ENCODE peak calls at places on chromosomes 16 and 17, in six cellular contexts. C, F, O, H, I and Z are unnamed samples.

GRCh38 chr16:19851476-19851875 is 33.2 kb downstream of the GPRC5B start:
- DNase-seq in C (peak), F (no peak), O (no peak), H (no peak), I (no peak), Z (peak)

GRCh38 chr17:61461967-61462733 is 9.9 kb downstream of the TBX4 start:
- DNase-seq in C (peak), F (no peak), O (peak), H (no peak), I (no peak), Z (no peak)

GRCh38 chr17:27540300-27541105 is 84.3 kb downstream of the KSR1 start:
- DNase-seq in C (peak), F (peak), O (no peak), H (peak), I (peak), Z (peak)

GRCh38 chr16:85579199-85579598 is 33.9 kb upstream of the GSE1 start:
- DNase-seq in C (no peak), F (no peak), O (peak), H (no peak), I (no peak), Z (no peak)

GRCh38 chr17:75090871-75091854 is 3.4 kb downstream of the SLC16A5 start:
- DNase-seq in C (no peak), F (no peak), O (no peak), H (no peak), I (no peak), Z (no peak)

GRCh38 chr17:17375826-17376225 is 72.7 kb downstream of the NT5M start:
- DNase-seq in C (no peak), F (no peak), O (no peak), H (no peak), I (no peak), Z (no peak)

GRCh38 chr17:41168121-41168520 is at the start of gene KRTAP4-3:
- DNase-seq in C (no peak), F (no peak), O (no peak), H (no peak), I (no peak), Z (no peak)

GRCh38 chr16:67184453-67185002 is 765 bp upstream of the MATCAP1 start:
- DNase-seq in C (no peak), F (no peak), O (peak), H (no peak), I (no peak), Z (no peak)

GRCh38 chr16:81562926-81563325 is 118.3 kb downstream of the CMIP start:
- DNase-seq in C (no peak), F (peak), O (no peak), H (no peak), I (no peak), Z (no peak)

GRCh38 chr17:60435244-60436170 is 13.2 kb downstream of the CHCT1 start:
- DNase-seq in C (peak), F (no peak), O (peak), H (peak), I (peak), Z (peak)

GRCh38 chr17:9468532-9468931 is 107.1 kb downstream of the STX8 start:
- DNase-seq in C (no peak), F (no peak), O (no peak), H (no peak), I (no peak), Z (no peak)

DNA sequence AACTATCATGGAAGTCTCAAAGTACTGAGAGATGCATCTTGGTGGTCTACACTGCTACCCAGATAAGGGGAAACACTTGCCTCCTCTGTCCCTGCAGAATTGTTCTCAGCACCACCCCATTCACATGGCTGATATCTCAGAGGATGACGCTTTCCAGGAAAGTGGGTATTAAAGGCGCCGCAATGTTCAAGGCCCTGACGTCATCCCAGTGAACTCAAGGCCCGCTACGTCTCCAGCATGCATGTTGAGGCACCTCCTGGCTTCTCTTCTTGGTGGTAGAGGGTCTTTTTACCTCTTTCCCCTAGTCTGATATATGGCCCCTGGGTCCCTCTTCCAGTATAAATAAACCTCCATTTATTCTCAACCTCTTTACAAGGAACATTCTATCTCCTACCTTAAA is 1.0 kb downstream of the OR1A1 start:
- DNase-seq in C (no peak), F (no peak), O (no peak), H (no peak), I (no peak), Z (no peak)
- H3K27ac ChIP-seq in C (no peak), F (no peak), O (no peak), H (no peak), I (no peak), Z (no peak)

GRCh38 chr17:28891201-28891600 is 6.3 kb downstream of the FLOT2 start:
- DNase-seq in C (no peak), F (no peak), O (no peak), H (no peak), I (no peak), Z (no peak)

GRCh38 chr17:28887871-28888471 is 9.6 kb downstream of the FLOT2 start:
- DNase-seq in C (no peak), F (peak), O (no peak), H (no peak), I (no peak), Z (no peak)

GRCh38 chr17:28892024-28892423 is 5.5 kb downstream of the FLOT2 start:
- DNase-seq in C (no peak), F (no peak), O (no peak), H (no peak), I (no peak), Z (no peak)

GRCh38 chr17:28888832-28889231 is 8.7 kb downstream of the FLOT2 start:
- DNase-seq in C (no peak), F (no peak), O (no peak), H (no peak), I (no peak), Z (no peak)

GRCh38 chr17:28889996-28890395 is 7.5 kb downstream of the FLOT2 start:
- DNase-seq in C (no peak), F (no peak), O (no peak), H (peak), I (no peak), Z (no peak)
- H3K27ac ChIP-seq in C (peak), F (no peak), O (no peak), H (no peak), I (no peak), Z (no peak)

DNA sequence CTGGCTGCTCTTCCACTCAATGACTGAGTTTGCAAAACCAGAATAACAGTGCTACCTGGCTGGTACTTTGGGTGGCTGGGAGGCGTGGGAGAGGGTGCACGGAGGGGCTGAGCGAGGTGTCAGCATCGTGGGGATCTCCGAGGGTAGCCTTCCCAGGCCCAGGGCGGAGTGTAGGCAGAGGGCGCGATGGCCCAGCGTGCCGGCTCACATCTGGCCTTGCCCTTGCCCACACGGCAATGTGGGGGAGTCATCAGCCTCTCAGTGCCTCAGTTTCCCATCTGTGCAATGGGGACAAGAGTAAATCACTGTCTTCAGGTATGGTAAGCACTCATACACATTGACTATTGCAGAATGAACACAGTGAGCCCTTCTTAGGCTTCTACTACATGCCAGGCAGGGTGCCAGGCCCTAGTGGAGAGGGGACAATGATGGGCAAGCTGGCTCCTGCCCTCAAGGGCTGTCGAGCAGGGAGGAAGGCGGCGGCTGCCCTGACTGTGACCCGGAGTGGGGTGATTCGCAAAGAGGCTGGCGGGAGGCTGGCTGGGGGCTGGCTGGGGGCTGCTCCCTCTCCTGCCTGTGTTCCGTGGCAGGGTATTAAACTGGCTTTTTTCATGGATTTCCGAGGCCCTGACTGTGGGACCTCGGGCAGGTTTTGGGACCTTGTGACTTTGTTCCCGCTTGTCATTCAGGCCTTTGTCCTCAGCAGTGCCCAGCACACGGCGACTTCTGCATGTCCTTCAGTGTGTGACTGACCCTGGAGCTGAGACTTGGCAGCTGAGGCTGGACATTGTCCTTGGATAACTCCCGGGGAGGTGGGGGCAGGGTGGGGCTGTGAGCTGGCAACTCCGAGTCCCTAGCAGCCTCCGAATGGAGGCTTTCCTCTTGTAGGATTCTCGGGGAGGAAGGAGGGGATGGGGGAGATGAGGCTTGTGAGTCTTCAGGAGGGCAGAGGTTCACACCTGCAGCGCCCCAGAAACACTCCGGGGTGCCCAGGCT is 243.1 kb downstream of the SEC14L1 start:
- DNase-seq in C (peak), F (peak), O (no peak), H (no peak), I (no peak), Z (peak)
- H3K27ac ChIP-seq in C (peak), F (peak), O (no peak), H (no peak), I (peak), Z (peak)

DNA sequence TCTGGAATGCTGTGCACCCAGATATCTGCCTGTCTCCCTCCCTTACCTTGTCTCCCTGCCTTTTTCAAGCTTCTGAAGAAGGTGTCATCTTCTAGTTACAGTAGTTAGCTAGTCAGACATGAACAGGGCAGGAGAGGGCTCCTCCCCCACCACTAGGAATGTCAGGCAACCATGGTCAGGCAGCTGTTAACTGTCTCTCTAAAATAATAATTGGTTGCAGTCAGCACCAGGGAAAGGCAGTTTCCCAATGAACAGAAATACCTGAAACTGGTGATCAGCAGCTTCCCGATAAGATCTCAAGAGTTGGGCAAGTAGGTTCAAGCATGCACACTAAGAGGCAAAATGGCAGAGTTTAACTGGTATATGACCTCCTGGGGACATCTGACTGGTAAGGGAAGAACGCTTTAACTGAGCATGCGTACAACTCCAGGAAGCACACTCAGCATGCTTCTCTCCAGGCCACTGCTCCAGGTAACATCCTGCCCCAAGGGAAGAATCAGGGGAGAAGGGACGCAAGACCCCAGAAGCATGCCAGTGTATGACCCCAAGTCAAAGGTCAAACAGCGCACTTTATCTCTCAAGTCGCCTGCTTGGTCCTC is 12.6 kb upstream of the XYLT1 start:
- DNase-seq in C (no peak), F (no peak), O (no peak), H (no peak), I (no peak), Z (no peak)
- H3K27ac ChIP-seq in C (no peak), F (no peak), O (no peak), H (no peak), I (no peak), Z (no peak)

GRCh38 chr17:79033741-79034501 is 10.0 kb downstream of the C1QTNF1 start:
- DNase-seq in C (peak), F (no peak), O (no peak), H (no peak), I (no peak), Z (peak)
- H3K27ac ChIP-seq in C (peak), F (peak), O (no peak), H (no peak), I (peak), Z (peak)